ENCODE peak calls at places on chromosomes 11 and 22, in four cellular contexts. One of them, this sample, is unnamed. For H3K4me1, the result is how much of the 10 kb centered on the place peaks cover.

GRCh38 chr11:4184163-4184916 is 89.7 kb downstream of the RRM1 start:
- DNase-seq in right lobe of liver: peak
- DNase-seq in body of pancreas: no peak
- DNase-seq in tibial nerve: no peak
- DNase-seq in this sample: no peak

GRCh38 chr11:48093795-48094642 is 113.7 kb downstream of the PTPRJ start:
- DNase-seq in tibial nerve: no peak
- DNase-seq in body of pancreas: peak
- DNase-seq in right lobe of liver: peak
- DNase-seq in this sample: peak

GRCh38 chr22:17258015-17258827 is 39.0 kb upstream of the ADA2 start:
- DNase-seq in right lobe of liver: peak
- DNase-seq in body of pancreas: peak
- DNase-seq in tibial nerve: no peak
- DNase-seq in this sample: peak

GRCh38 chr22:28229566-28230483 is 310.8 kb upstream of the PITPNB start:
- DNase-seq in tibial nerve: no peak
- DNase-seq in right lobe of liver: no peak
- DNase-seq in body of pancreas: no peak
- DNase-seq in this sample: no peak

GRCh38 chr11:13205446-13205845 is 72.1 kb upstream of the BMAL1 start:
- DNase-seq in body of pancreas: no peak
- DNase-seq in tibial nerve: no peak
- DNase-seq in right lobe of liver: no peak
- DNase-seq in this sample: no peak

GRCh38 chr22:36612458-36612857 is 83.5 kb upstream of the EIF3D start:
- DNase-seq in tibial nerve: no peak
- DNase-seq in body of pancreas: peak
- DNase-seq in right lobe of liver: no peak
- DNase-seq in this sample: peak

GRCh38 chr22:40423246-40423753 is 52.9 kb downstream of the SGSM3 start:
- DNase-seq in right lobe of liver: no peak
- DNase-seq in tibial nerve: no peak
- DNase-seq in body of pancreas: no peak
- DNase-seq in this sample: no peak

GRCh38 chr22:50246242-50247175 is 1.7 kb upstream of the TUBGCP6 start:
- DNase-seq in tibial nerve: no peak
- DNase-seq in right lobe of liver: no peak
- DNase-seq in body of pancreas: no peak
- DNase-seq in this sample: no peak

GRCh38 chr11:11463397-11463796 is 110.3 kb upstream of the CSNK2A3 start:
- DNase-seq in tibial nerve: no peak
- DNase-seq in right lobe of liver: no peak
- DNase-seq in body of pancreas: no peak
- DNase-seq in this sample: no peak

GRCh38 chr11:126359431-126360048 is 4.1 kb downstream of the ST3GAL4 start:
- DNase-seq in right lobe of liver: peak
- DNase-seq in body of pancreas: peak
- DNase-seq in tibial nerve: peak
- DNase-seq in this sample: peak

GRCh38 chr11:21190181-21190580 is 520.8 kb downstream of the NELL1 start:
- DNase-seq in body of pancreas: no peak
- DNase-seq in right lobe of liver: no peak
- DNase-seq in tibial nerve: no peak
- DNase-seq in this sample: no peak
- H3K4me1 ChIP-seq in body of pancreas: under half
- H3K4me1 ChIP-seq in right lobe of liver: under half
- H3K4me1 ChIP-seq in tibial nerve: under half
- H3K4me1 ChIP-seq in this sample: under half

DNA sequence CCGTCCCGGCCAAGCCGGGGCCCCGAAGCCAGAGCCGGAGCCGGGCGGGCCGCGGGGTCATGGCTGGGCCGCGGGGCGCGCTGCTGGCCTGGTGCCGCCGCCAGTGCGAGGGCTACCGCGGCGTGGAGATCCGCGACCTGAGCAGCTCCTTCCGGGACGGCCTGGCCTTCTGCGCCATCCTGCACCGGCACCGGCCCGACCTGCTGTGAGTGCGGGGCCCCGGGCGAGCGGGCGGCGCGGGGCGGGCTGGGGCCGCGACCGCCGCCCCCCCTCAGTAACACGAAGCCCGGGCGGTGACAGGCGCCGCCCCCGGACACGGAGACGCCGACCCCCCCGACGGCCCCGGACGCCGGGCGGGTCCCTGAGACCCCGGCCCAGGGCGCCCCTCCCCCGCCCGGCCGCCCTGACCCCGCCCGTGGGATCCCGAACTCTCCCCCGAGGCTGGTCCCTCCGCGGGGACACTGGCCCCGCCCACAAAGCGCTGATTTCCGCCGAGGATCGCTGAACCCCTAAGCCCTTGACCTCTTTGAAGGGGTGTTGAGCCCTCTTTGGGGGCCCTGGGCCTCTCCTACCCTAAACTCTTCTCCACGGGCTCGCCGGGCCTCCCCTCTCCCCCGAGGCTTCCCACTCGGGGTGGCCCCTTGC is 389 bp downstream of the MICALL1 start:
- DNase-seq in body of pancreas: no peak
- DNase-seq in right lobe of liver: no peak
- DNase-seq in tibial nerve: no peak
- DNase-seq in this sample: peak
- TF ChIP-seq CTCF in body of pancreas: no peak
- TF ChIP-seq CTCF in right lobe of liver: no peak
- TF ChIP-seq CTCF in tibial nerve: no peak
- TF ChIP-seq CTCF in this sample: no peak

GRCh38 chr11:9396310-9396709 is 11.9 kb downstream of the IPO7 start:
- DNase-seq in tibial nerve: no peak
- DNase-seq in right lobe of liver: no peak
- DNase-seq in body of pancreas: no peak
- DNase-seq in this sample: no peak
- TF ChIP-seq POLR2A in tibial nerve: no peak
- TF ChIP-seq POLR2A in right lobe of liver: no peak
- TF ChIP-seq POLR2A in body of pancreas: no peak
- TF ChIP-seq POLR2A in this sample: no peak

GRCh38 chr22:46094676-46095075 is 55.6 kb upstream of the PPARA start:
- DNase-seq in body of pancreas: no peak
- DNase-seq in right lobe of liver: no peak
- DNase-seq in tibial nerve: no peak
- DNase-seq in this sample: no peak
- H3K4me1 ChIP-seq in body of pancreas: half or more
- H3K4me1 ChIP-seq in right lobe of liver: under half
- H3K4me1 ChIP-seq in tibial nerve: half or more
- H3K4me1 ChIP-seq in this sample: under half

GRCh38 chr22:32080904-32081303 is 37.8 kb downstream of the SLC5A1 start:
- DNase-seq in right lobe of liver: no peak
- DNase-seq in body of pancreas: peak
- DNase-seq in tibial nerve: no peak
- DNase-seq in this sample: no peak
- TF ChIP-seq CTCF in right lobe of liver: peak
- TF ChIP-seq CTCF in body of pancreas: no peak
- TF ChIP-seq CTCF in tibial nerve: peak
- TF ChIP-seq CTCF in this sample: peak

GRCh38 chr22:39319284-39320170 is at the start of gene RPL3:
- DNase-seq in tibial nerve: peak
- DNase-seq in body of pancreas: peak
- DNase-seq in right lobe of liver: peak
- DNase-seq in this sample: peak
- TF ChIP-seq POLR2A in tibial nerve: peak
- TF ChIP-seq POLR2A in body of pancreas: peak
- TF ChIP-seq POLR2A in right lobe of liver: peak
- TF ChIP-seq POLR2A in this sample: peak

DNA sequence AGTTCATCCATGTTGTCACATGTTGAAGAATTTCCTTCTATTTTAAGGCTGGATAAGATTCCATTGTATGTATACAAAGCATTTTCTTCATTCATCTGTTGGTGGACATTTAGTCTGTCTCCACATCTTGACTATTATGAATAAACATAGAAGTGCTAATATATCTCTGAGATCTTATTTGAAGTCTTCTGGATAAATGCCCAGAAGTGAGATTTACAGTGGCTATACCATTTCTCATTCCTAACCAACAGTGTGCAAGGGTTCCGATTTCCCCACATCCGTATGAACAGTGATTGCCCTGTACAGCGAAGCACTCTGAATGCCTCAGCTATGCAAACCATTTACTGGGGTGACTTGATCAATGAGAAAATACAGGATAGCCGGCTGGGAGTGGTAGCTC is 6.6 kb upstream of the ZFTA start:
- DNase-seq in right lobe of liver: no peak
- DNase-seq in tibial nerve: no peak
- DNase-seq in body of pancreas: no peak
- DNase-seq in this sample: no peak
- H3K4me1 ChIP-seq in right lobe of liver: under half
- H3K4me1 ChIP-seq in tibial nerve: under half
- H3K4me1 ChIP-seq in body of pancreas: under half
- H3K4me1 ChIP-seq in this sample: under half

This sample was measured in Peyer's patch.